ENCODE peak calls at places on chromosomes 1 and 21, in four cellular contexts. L, F, O and S are unnamed samples.

GRCh38 chr21:44293551-44294231 is 6.2 kb upstream of the PFKL start:
- DNase-seq in L (no peak), F (no peak), O (no peak), S (no peak)

GRCh38 chr1:73627723-73628122 is 570.3 kb downstream of the LRRIQ3 start:
- DNase-seq in L (no peak), F (no peak), O (no peak), S (no peak)

GRCh38 chr1:115332813-115333608 is 5.0 kb downstream of the NGF start:
- DNase-seq in L (no peak), F (no peak), O (no peak), S (no peak)

GRCh38 chr1:156082111-156083091 is at the start of gene MEX3A:
- DNase-seq in L (peak), F (peak), O (no peak), S (peak)

GRCh38 chr21:34367320-34367935 is 3.6 kb downstream of the KCNE2 start:
- DNase-seq in L (peak), F (peak), O (no peak), S (peak)

GRCh38 chr1:246113555-246114095 is 393.5 kb downstream of the SMYD3 start:
- DNase-seq in L (no peak), F (no peak), O (no peak), S (no peak)

GRCh38 chr1:66182551-66183178 is 351.3 kb upstream of the SGIP1 start:
- DNase-seq in L (no peak), F (no peak), O (no peak), S (no peak)

GRCh38 chr1:6471969-6472368 is 6.0 kb upstream of the TNFRSF25 start:
- DNase-seq in L (no peak), F (no peak), O (no peak), S (no peak)

GRCh38 chr1:208043690-208044089 is 132.8 kb upstream of the CD34 start:
- DNase-seq in L (no peak), F (no peak), O (no peak), S (no peak)

GRCh38 chr1:2269922-2270259 is 41.8 kb downstream of the SKI start:
- DNase-seq in L (no peak), F (no peak), O (no peak), S (no peak)

GRCh38 chr1:3907031-3907534 is 7.0 kb upstream of the C1orf174 start:
- DNase-seq in L (no peak), F (no peak), O (no peak), S (no peak)

GRCh38 chr21:9837946-9838801 is 683.2 kb upstream of the TPTE start:
- DNase-seq in L (no peak), F (no peak), O (no peak), S (no peak)

GRCh38 chr1:70509996-70510876 is 99.2 kb downstream of the CTH start:
- DNase-seq in L (no peak), F (peak), O (peak), S (peak)

GRCh38 chr1:54885237-54885679 is 1.7 kb downstream of the DHCR24 start:
- DNase-seq in L (no peak), F (no peak), O (no peak), S (no peak)

GRCh38 chr1:156367386-156368156 is 1.4 kb upstream of the RHBG start:
- DNase-seq in L (no peak), F (peak), O (no peak), S (no peak)

GRCh38 chr1:3021233-3021671 is at the start of gene ACTRT2:
- DNase-seq in L (no peak), F (no peak), O (no peak), S (no peak)

GRCh38 chr21:31580866-31581276 is 78.6 kb upstream of the SOD1 start:
- DNase-seq in L (peak), F (peak), O (peak), S (peak)

GRCh38 chr1:180928272-180929230 is 15.9 kb downstream of the KIAA1614 start:
- DNase-seq in L (no peak), F (peak), O (no peak), S (no peak)

GRCh38 chr1:7407547-7407895 is 363.6 kb upstream of the VAMP3 start:
- DNase-seq in L (no peak), F (no peak), O (no peak), S (no peak)

GRCh38 chr1:227043755-227044154 is 103.7 kb downstream of the COQ8A start:
- DNase-seq in L (no peak), F (no peak), O (no peak), S (no peak)

GRCh38 chr1:109617291-109617801 is 2.1 kb downstream of the GNAT2 start:
- DNase-seq in L (no peak), F (peak), O (no peak), S (peak)

GRCh38 chr1:77857557-77857956 is 30.9 kb upstream of the NEXN start:
- DNase-seq in L (no peak), F (no peak), O (no peak), S (no peak)

GRCh38 chr1:22711071-22711470 is 432 bp downstream of the EPHB2 start:
- DNase-seq in L (no peak), F (no peak), O (no peak), S (no peak)

GRCh38 chr1:50969611-50970507 is at the start of gene CDKN2C:
- DNase-seq in L (peak), F (peak), O (no peak), S (no peak)

GRCh38 chr1:110207831-110208230 is 2.3 kb upstream of the KCNC4 start:
- DNase-seq in L (peak), F (peak), O (no peak), S (no peak)

GRCh38 chr1:159960721-159961381 is 6.8 kb upstream of the SLAMF9 start:
- DNase-seq in L (no peak), F (no peak), O (no peak), S (no peak)

GRCh38 chr1:35192056-35192852 is 691 bp downstream of the SFPQ start:
- DNase-seq in L (peak), F (peak), O (no peak), S (peak)

GRCh38 chr1:228276901-228277490 is 69.2 kb downstream of the OBSCN start:
- DNase-seq in L (peak), F (no peak), O (no peak), S (no peak)

GRCh38 chr1:234893725-234894630 is 234.7 kb downstream of the TOMM20 start:
- DNase-seq in L (no peak), F (peak), O (no peak), S (no peak)

GRCh38 chr1:57421366-57421765 is 2.5 kb downstream of the DAB1 start:
- DNase-seq in L (no peak), F (no peak), O (no peak), S (no peak)

GRCh38 chr1:57422271-57423134 is 1.4 kb downstream of the DAB1 start:
- DNase-seq in L (peak), F (no peak), O (no peak), S (peak)

GRCh38 chr1:57424231-57425027 is 569 bp upstream of the DAB1 start:
- DNase-seq in L (peak), F (peak), O (no peak), S (peak)

DNA sequence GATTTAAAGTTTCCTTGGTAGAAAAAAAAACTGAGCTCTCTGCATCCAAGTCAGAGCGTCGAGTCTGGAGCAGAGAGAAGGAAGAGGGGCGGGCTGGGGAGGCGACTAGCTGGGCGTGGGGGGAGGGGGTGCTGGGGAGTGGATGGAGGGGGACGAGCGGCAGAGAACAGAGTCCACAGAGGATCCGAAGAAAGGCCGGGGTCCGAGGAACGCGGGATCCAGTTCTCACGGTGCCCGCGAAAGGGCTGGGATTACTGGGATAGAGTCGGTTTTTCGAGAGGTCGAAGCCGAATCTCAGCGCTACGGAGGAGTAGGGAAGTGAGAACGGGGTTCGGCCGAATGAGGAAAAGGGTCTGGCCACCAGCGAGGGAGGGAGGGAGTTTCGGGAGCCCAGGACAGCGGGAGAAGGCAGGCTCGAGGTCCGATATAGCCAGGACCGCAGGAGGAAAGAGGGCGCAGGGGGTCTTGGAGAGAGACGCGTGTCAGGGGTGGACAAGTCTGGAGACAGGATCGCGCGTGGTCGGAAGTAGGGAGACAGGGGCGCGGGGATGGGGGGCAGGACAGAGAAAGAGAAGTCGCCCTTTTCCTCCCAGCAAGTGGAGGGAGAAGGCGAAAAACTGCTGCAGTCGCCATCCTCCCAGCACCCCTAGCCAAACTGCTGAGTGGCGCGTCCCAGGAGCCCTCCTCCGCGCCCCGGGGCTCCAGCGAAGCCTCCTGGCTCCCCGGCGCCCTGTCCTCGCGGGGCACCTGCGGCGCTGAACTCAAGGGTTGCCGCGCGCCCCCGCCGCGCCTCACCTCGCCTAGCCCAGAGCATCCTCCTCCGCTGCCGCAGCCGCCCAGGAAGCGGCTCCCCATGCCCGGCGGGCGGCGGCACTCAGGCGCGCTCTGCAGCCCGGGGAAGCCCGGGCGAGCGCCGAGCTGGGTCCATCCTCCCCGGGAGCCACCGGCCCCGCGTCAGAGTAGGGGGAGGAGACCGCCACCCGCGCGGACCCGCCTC is at the start of gene DAB1:
- DNase-seq in L (peak), F (no peak), O (no peak), S (peak)
- H3K4me3 ChIP-seq in L (peak), F (peak), O (no peak), S (peak)

DNA sequence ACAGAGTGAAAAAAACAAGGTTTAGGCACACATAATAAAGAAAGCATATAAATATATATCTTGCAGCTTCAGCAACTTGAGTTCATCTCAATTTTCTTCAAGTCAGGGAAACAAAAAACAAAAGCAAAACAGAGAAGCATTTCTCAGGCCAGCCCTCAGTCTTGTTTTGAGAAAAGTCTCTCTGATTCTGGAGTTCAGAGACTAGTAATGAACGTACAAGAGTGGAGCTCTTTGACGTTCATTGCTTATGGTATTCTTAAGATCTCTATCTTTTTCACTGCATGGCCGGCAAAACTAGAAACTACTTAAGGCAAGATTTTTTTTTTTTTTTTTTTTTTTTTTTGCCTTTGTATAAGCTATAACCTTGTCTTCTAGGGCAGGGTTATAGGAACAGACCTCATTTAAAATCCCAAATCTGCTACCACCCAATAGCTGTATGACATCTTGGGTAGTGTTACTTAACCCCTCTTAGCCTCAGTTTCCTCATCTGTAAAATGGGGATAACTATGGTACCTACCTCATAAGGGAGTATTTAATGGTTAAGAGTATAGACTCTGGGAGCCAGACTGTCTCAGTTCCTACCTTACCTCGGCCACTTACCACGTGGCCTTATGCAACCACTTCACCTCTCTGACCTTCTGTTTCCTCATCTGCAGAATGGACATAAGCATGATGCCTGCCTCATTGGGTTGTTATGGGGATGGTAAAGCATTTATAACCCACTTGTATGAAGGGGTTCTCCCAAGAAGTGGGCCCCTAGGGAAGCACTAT is 33.6 kb downstream of the LMO4 start:
- DNase-seq in L (no peak), F (no peak), O (no peak), S (no peak)
- TF ChIP-seq SUZ12 in L (no peak), F (no peak), O (no peak), S (no peak)

DNA sequence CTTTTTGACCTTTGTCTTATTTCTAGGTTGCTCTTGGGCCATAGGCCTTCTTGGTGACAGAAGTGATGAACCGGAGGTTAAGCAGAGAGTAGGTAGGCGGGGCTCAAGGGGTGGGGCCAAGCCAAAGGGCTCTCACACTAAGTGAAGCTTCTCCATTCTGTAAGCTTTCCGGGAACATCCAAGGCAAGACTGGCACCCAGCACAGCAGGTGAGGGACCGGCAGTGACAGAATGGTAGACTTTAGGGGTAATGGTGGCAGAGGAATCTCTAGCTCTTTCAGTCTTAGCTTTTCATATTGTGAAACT is at the start of gene TNFAIP8L2:
- DNase-seq in L (no peak), F (no peak), O (peak), S (no peak)
- H3K4me3 ChIP-seq in L (no peak), F (no peak), O (peak), S (no peak)

DNA sequence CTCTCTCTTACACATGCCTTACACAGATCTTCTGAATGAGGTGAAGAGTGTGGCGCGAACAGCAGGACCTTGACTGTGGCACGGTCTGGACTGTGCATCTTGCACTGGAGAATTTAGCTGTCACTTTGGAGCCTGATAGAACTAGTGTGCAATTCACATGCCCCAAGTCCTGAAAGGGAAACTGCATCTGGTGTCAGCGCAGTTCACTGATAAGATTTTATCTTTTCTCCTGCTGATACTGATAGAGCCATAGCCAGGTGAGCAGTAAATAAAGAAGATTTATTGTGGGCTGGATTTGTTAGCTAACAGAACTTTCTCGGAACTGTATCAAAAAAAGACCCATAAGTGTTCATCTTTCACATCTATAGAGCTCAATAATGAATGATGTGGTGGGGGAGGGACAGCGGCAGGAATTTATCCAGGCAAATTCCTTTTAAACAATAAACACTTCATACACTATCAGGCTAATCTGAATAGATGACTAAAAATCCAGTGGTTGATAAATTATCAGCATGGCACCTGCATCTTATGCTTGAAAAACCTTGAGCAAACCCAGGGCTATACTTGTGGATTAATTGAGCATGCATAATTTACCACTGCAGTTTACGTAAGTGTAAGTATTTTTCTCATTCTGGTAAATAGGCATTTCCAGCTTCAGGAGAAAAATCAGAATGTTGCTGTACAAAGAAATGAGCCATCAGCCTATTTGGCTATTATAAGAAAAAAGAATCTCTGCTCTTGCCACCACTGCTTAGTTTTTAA is 104.1 kb downstream of the NTNG1 start:
- DNase-seq in L (no peak), F (no peak), O (no peak), S (no peak)
- TF ChIP-seq SUZ12 in L (no peak), F (no peak), O (no peak), S (no peak)

GRCh38 chr1:165861911-165862310 is 34.5 kb downstream of the UCK2 start:
- DNase-seq in L (no peak), F (no peak), O (no peak), S (no peak)
- H3K4me3 ChIP-seq in L (no peak), F (no peak), O (no peak), S (no peak)

GRCh38 chr1:117658676-117659075 is 52.8 kb downstream of the TENT5C start:
- DNase-seq in L (no peak), F (no peak), O (peak), S (no peak)
- TF ChIP-seq SUZ12 in L (no peak), F (no peak), O (no peak), S (no peak)

DNA sequence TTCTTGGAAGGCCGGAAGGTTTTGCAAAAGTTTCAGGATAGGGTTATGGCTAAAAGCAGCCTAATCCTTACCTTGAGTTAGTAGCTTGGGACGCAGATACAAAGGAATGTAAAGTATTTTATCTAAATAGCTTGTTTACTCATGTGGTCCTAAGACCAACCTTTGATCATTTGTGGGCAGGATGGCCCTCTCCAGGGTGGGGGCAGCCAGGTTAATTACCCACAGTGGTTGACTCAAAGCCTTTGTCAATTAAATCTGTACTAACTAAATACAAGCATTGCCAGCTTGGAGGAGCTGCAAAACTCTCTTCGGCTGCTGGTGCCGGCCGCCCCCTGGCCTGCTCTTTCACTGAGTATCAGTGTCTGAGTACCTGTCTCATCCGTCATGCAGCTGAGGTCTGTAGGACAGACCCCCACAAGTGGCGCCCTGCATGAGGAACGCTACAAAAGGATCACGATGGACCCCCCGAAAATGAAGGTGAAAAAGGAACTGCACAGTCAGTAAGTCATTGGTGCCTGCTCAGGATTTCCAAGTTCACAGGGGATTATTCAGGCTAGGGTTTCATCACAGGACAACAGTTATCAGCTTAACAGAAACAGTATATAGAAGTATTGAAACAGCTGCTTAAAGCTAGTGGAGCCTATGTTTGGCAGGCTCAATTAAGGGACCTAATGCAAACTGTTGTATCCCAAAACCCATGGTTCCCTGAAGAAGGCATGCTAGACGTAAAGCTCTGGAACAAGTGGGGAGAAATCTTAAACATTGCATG is 212.5 kb upstream of the MAP1LC3C start:
- DNase-seq in L (no peak), F (peak), O (no peak), S (no peak)
- H3K4me3 ChIP-seq in L (no peak), F (no peak), O (no peak), S (no peak)

DNA sequence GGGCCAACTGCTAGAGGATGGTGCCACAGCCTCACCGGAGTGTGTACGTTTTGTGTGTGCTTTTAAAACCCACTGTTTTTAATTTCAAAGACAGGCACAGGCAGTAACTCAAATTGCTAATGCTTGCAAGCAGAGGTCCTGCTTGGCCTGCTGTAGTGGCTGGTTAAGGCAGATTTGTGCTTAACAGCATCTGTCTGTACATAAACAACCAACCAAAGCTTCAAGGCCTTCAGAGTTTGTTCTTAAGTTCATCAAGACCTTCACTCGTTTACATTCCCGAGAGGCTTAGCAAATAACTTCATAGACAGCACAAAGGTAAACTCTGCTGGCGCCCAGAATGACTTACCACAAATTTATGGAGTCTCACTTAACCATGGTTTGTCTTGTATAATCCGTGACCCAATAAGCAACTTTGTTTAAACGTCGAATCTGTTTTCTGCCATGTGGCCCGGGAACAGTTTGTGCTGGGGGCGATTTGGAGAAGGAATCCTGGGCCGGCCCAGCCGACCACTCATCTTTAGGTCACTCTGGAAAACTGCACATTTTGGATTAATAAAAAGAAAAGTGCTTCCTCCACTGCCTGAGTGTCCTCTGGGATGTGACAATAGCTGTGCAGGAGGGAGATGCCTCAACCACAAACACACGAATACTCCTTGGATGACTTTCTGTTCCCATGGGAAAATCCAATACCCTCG is 58.1 kb downstream of the CAPZB start:
- DNase-seq in L (no peak), F (peak), O (no peak), S (no peak)
- TF ChIP-seq SUZ12 in L (no peak), F (no peak), O (no peak), S (no peak)

GRCh38 chr21:45984584-45985095 is 3.1 kb downstream of the COL6A1 start:
- DNase-seq in L (no peak), F (no peak), O (no peak), S (no peak)
- H3K4me3 ChIP-seq in L (no peak), F (no peak), O (no peak), S (no peak)